ENCODE peak calls at places on chromosomes 5 and 9, in six cellular contexts. One of them, this sample, is unnamed.

GRCh38 chr5:60163762-60164161 is 270.2 kb upstream of the PDE4D start:
- DNase-seq in body of pancreas: no peak
- DNase-seq in mammary epithelial cell: no peak
- DNase-seq in IMR-90: no peak
- DNase-seq in naive thymus-derived CD4-positive, alpha-beta T cell: no peak
- DNase-seq in neural progenitor cell: no peak
- DNase-seq in this sample: no peak

GRCh38 chr9:90801507-90802289 is at the start of gene SYK:
- DNase-seq in body of pancreas: peak; percentile 80
- DNase-seq in mammary epithelial cell: peak; percentile 42
- DNase-seq in IMR-90: no peak
- DNase-seq in naive thymus-derived CD4-positive, alpha-beta T cell: no peak
- DNase-seq in neural progenitor cell: peak; percentile 60
- DNase-seq in this sample: no peak

GRCh38 chr5:132439521-132440206 is 50.9 kb downstream of the IRF1 start:
- DNase-seq in body of pancreas: peak; percentile 65
- DNase-seq in mammary epithelial cell: peak; percentile 88
- DNase-seq in IMR-90: peak; percentile 97
- DNase-seq in naive thymus-derived CD4-positive, alpha-beta T cell: no peak
- DNase-seq in neural progenitor cell: no peak
- DNase-seq in this sample: no peak

GRCh38 chr5:143064207-143064606 is 294.0 kb downstream of the ARHGAP26 start:
- DNase-seq in body of pancreas: no peak
- DNase-seq in mammary epithelial cell: peak; percentile 46
- DNase-seq in IMR-90: peak; percentile 57
- DNase-seq in naive thymus-derived CD4-positive, alpha-beta T cell: no peak
- DNase-seq in neural progenitor cell: no peak
- DNase-seq in this sample: no peak

GRCh38 chr9:69932901-69933300 is 110.7 kb upstream of the MAMDC2 start:
- DNase-seq in body of pancreas: peak; percentile 15
- DNase-seq in mammary epithelial cell: no peak
- DNase-seq in IMR-90: no peak
- DNase-seq in naive thymus-derived CD4-positive, alpha-beta T cell: no peak
- DNase-seq in neural progenitor cell: peak; percentile 73
- DNase-seq in this sample: no peak

GRCh38 chr5:55418994-55419991 is 111.5 kb downstream of the MTREX start:
- DNase-seq in body of pancreas: no peak
- DNase-seq in mammary epithelial cell: no peak
- DNase-seq in IMR-90: peak; percentile 60
- DNase-seq in naive thymus-derived CD4-positive, alpha-beta T cell: no peak
- DNase-seq in neural progenitor cell: no peak
- DNase-seq in this sample: no peak

GRCh38 chr9:136354592-136355085 is 8.9 kb downstream of the DNLZ start:
- DNase-seq in body of pancreas: no peak
- DNase-seq in mammary epithelial cell: peak; percentile 23
- DNase-seq in IMR-90: peak; percentile 27
- DNase-seq in naive thymus-derived CD4-positive, alpha-beta T cell: no peak
- DNase-seq in neural progenitor cell: no peak
- DNase-seq in this sample: no peak

GRCh38 chr5:120254385-120254784 is 209.7 kb upstream of the PRR16 start:
- DNase-seq in body of pancreas: no peak
- DNase-seq in mammary epithelial cell: peak; percentile 38
- DNase-seq in IMR-90: no peak
- DNase-seq in naive thymus-derived CD4-positive, alpha-beta T cell: no peak
- DNase-seq in neural progenitor cell: no peak
- DNase-seq in this sample: no peak

GRCh38 chr5:175247146-175247545 is 196.8 kb downstream of the DRD1 start:
- DNase-seq in body of pancreas: no peak
- DNase-seq in mammary epithelial cell: no peak
- DNase-seq in IMR-90: peak; percentile 38
- DNase-seq in naive thymus-derived CD4-positive, alpha-beta T cell: no peak
- DNase-seq in neural progenitor cell: no peak
- DNase-seq in this sample: no peak

GRCh38 chr5:3107118-3107517 is 355.6 kb upstream of the IRX2 start:
- DNase-seq in body of pancreas: no peak
- DNase-seq in mammary epithelial cell: no peak
- DNase-seq in IMR-90: no peak
- DNase-seq in naive thymus-derived CD4-positive, alpha-beta T cell: no peak
- DNase-seq in neural progenitor cell: no peak
- DNase-seq in this sample: no peak

GRCh38 chr5:132420706-132421272 is 51.3 kb downstream of the SLC22A5 start:
- DNase-seq in body of pancreas: peak; percentile 22
- DNase-seq in mammary epithelial cell: no peak
- DNase-seq in IMR-90: no peak
- DNase-seq in naive thymus-derived CD4-positive, alpha-beta T cell: no peak
- DNase-seq in neural progenitor cell: no peak
- DNase-seq in this sample: no peak

GRCh38 chr9:130831077-130831476 is 4.0 kb upstream of the ABL1 start:
- DNase-seq in body of pancreas: no peak
- DNase-seq in mammary epithelial cell: no peak
- DNase-seq in IMR-90: no peak
- DNase-seq in naive thymus-derived CD4-positive, alpha-beta T cell: no peak
- DNase-seq in neural progenitor cell: no peak
- DNase-seq in this sample: no peak

GRCh38 chr9:36174731-36175130 is 5.5 kb downstream of the CCIN start:
- DNase-seq in body of pancreas: no peak
- DNase-seq in mammary epithelial cell: no peak
- DNase-seq in IMR-90: no peak
- DNase-seq in naive thymus-derived CD4-positive, alpha-beta T cell: no peak
- DNase-seq in neural progenitor cell: no peak
- DNase-seq in this sample: no peak

GRCh38 chr5:32232441-32233219 is 58.5 kb upstream of the GOLPH3 start:
- DNase-seq in body of pancreas: peak; percentile 87
- DNase-seq in mammary epithelial cell: peak; percentile 55
- DNase-seq in IMR-90: peak; percentile 63
- DNase-seq in naive thymus-derived CD4-positive, alpha-beta T cell: peak; percentile 71
- DNase-seq in neural progenitor cell: peak; percentile 79
- DNase-seq in this sample: no peak

GRCh38 chr9:33211695-33212393 is 28.1 kb upstream of the SPINK4 start:
- DNase-seq in body of pancreas: no peak
- DNase-seq in mammary epithelial cell: peak; percentile 82
- DNase-seq in IMR-90: peak; percentile 38
- DNase-seq in naive thymus-derived CD4-positive, alpha-beta T cell: no peak
- DNase-seq in neural progenitor cell: peak; percentile 51
- DNase-seq in this sample: no peak

GRCh38 chr9:132078369-132079356 is 1.0 kb downstream of the MED27 start:
- DNase-seq in body of pancreas: peak; percentile 7
- DNase-seq in mammary epithelial cell: peak; percentile 68
- DNase-seq in IMR-90: peak; percentile 47
- DNase-seq in naive thymus-derived CD4-positive, alpha-beta T cell: no peak
- DNase-seq in neural progenitor cell: no peak
- DNase-seq in this sample: no peak

GRCh38 chr5:131747180-131748105 is 49.4 kb downstream of the FNIP1 start:
- DNase-seq in body of pancreas: no peak
- DNase-seq in mammary epithelial cell: peak; percentile 38
- DNase-seq in IMR-90: peak; percentile 48
- DNase-seq in naive thymus-derived CD4-positive, alpha-beta T cell: peak; percentile 48
- DNase-seq in neural progenitor cell: no peak
- DNase-seq in this sample: no peak

GRCh38 chr5:145478651-145479050 is 356.5 kb downstream of the PRELID2 start:
- DNase-seq in body of pancreas: no peak
- DNase-seq in mammary epithelial cell: no peak
- DNase-seq in IMR-90: peak; percentile 76
- DNase-seq in naive thymus-derived CD4-positive, alpha-beta T cell: no peak
- DNase-seq in neural progenitor cell: no peak
- DNase-seq in this sample: no peak

GRCh38 chr5:177498013-177498847 is 826 bp upstream of the PDLIM7 start:
- DNase-seq in body of pancreas: no peak
- DNase-seq in mammary epithelial cell: peak; percentile 23
- DNase-seq in IMR-90: no peak
- DNase-seq in naive thymus-derived CD4-positive, alpha-beta T cell: no peak
- DNase-seq in neural progenitor cell: peak; percentile 81
- DNase-seq in this sample: no peak
- H3K36me3 ChIP-seq in body of pancreas: no peaks in the 10 kb centered on the region
- H3K36me3 ChIP-seq in mammary epithelial cell: no peaks in the 10 kb centered on the region
- H3K36me3 ChIP-seq in IMR-90: peaks cover 23% of the 10 kb centered on the region
- H3K36me3 ChIP-seq in naive thymus-derived CD4-positive, alpha-beta T cell: no peaks in the 10 kb centered on the region
- H3K36me3 ChIP-seq in neural progenitor cell: no peaks in the 10 kb centered on the region
- H3K36me3 ChIP-seq in this sample: peaks cover 28% of the 10 kb centered on the region

GRCh38 chr5:159053216-159053615 is 46.5 kb downstream of the EBF1 start:
- DNase-seq in body of pancreas: no peak
- DNase-seq in mammary epithelial cell: no peak
- DNase-seq in IMR-90: no peak
- DNase-seq in naive thymus-derived CD4-positive, alpha-beta T cell: no peak
- DNase-seq in neural progenitor cell: no peak
- DNase-seq in this sample: no peak

GRCh38 chr5:159056201-159056600 is 43.5 kb downstream of the EBF1 start:
- DNase-seq in body of pancreas: no peak
- DNase-seq in mammary epithelial cell: no peak
- DNase-seq in IMR-90: no peak
- DNase-seq in naive thymus-derived CD4-positive, alpha-beta T cell: no peak
- DNase-seq in neural progenitor cell: no peak
- DNase-seq in this sample: no peak

GRCh38 chr5:159051431-159052281 is 48.1 kb downstream of the EBF1 start:
- DNase-seq in body of pancreas: peak; percentile 22
- DNase-seq in mammary epithelial cell: no peak
- DNase-seq in IMR-90: no peak
- DNase-seq in naive thymus-derived CD4-positive, alpha-beta T cell: no peak
- DNase-seq in neural progenitor cell: peak; percentile 79
- DNase-seq in this sample: no peak

GRCh38 chr5:159052282-159053011 is 47.3 kb downstream of the EBF1 start:
- DNase-seq in body of pancreas: no peak
- DNase-seq in mammary epithelial cell: no peak
- DNase-seq in IMR-90: no peak
- DNase-seq in naive thymus-derived CD4-positive, alpha-beta T cell: no peak
- DNase-seq in neural progenitor cell: peak; percentile 81
- DNase-seq in this sample: no peak

DNA sequence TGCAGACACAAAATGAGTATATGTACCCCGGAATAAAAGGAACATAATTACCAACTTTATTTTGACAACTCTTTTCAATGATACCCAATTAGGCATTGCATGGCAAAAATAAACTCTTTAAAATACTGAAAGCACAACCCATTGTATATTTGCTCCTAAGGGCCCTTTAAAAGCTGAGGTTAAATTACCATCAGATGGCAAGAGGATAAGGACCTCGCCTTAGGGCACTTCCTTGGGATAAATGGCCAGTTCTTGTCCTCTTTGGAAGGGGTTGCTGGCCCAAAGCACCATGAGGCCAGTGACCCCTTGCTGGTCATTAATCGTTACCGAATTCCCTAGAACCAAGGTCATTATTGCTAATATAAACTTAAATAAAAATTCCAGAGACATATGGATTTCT is 46.0 kb downstream of the EBF1 start:
- DNase-seq in body of pancreas: no peak
- DNase-seq in mammary epithelial cell: no peak
- DNase-seq in IMR-90: no peak
- DNase-seq in naive thymus-derived CD4-positive, alpha-beta T cell: no peak
- DNase-seq in neural progenitor cell: no peak
- DNase-seq in this sample: no peak
- H3K4me1 ChIP-seq in body of pancreas: no peaks in the 10 kb centered on the region
- H3K4me1 ChIP-seq in mammary epithelial cell: peaks cover 3% of the 10 kb centered on the region
- H3K4me1 ChIP-seq in IMR-90: peaks cover 4% of the 10 kb centered on the region
- H3K4me1 ChIP-seq in naive thymus-derived CD4-positive, alpha-beta T cell: no peaks in the 10 kb centered on the region
- H3K4me1 ChIP-seq in neural progenitor cell: peaks cover 38% of the 10 kb centered on the region
- H3K4me1 ChIP-seq in this sample: no peaks in the 10 kb centered on the region

DNA sequence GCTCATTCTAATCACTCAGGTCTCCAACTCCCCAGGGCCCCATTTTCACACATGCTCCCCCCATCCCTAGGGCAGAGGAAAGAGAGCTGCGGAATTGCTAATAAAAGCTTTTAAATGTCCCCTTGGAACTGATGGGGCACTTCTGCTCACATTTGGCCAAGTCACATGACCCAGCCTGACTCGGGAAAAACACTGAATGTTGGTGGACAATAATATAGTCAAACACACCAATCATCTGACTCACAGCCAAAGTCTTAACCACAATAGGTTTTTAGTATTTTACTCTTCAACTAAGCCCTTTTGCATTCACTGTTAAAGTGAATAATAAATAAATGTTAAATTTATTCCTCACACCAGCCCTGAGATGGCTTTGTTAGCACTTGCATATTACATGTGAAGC is 1.6 kb downstream of the FBLL1 start:
- DNase-seq in body of pancreas: no peak
- DNase-seq in mammary epithelial cell: peak; percentile 12
- DNase-seq in IMR-90: peak; percentile 7
- DNase-seq in naive thymus-derived CD4-positive, alpha-beta T cell: no peak
- DNase-seq in neural progenitor cell: no peak
- DNase-seq in this sample: no peak
- H3K9me3 ChIP-seq in body of pancreas: no peaks in the 10 kb centered on the region
- H3K9me3 ChIP-seq in mammary epithelial cell: no peaks in the 10 kb centered on the region
- H3K9me3 ChIP-seq in IMR-90: peaks cover 8% of the 10 kb centered on the region
- H3K9me3 ChIP-seq in naive thymus-derived CD4-positive, alpha-beta T cell: no peaks in the 10 kb centered on the region
- H3K9me3 ChIP-seq in neural progenitor cell: no peaks in the 10 kb centered on the region
- H3K9me3 ChIP-seq in this sample: no peaks in the 10 kb centered on the region

GRCh38 chr5:139306197-139306596 is 12.7 kb downstream of the MATR3 start:
- DNase-seq in body of pancreas: no peak
- DNase-seq in mammary epithelial cell: no peak
- DNase-seq in IMR-90: no peak
- DNase-seq in naive thymus-derived CD4-positive, alpha-beta T cell: no peak
- DNase-seq in neural progenitor cell: no peak
- DNase-seq in this sample: no peak

GRCh38 chr5:139301766-139302499 is 8.4 kb downstream of the MATR3 start:
- DNase-seq in body of pancreas: no peak
- DNase-seq in mammary epithelial cell: no peak
- DNase-seq in IMR-90: no peak
- DNase-seq in naive thymus-derived CD4-positive, alpha-beta T cell: no peak
- DNase-seq in neural progenitor cell: no peak
- DNase-seq in this sample: no peak

GRCh38 chr5:139306628-139307379 is 13.3 kb downstream of the MATR3 start:
- DNase-seq in body of pancreas: no peak
- DNase-seq in mammary epithelial cell: no peak
- DNase-seq in IMR-90: no peak
- DNase-seq in naive thymus-derived CD4-positive, alpha-beta T cell: no peak
- DNase-seq in neural progenitor cell: no peak
- DNase-seq in this sample: no peak

GRCh38 chr5:139308797-139309196 is 15.3 kb downstream of the MATR3 start:
- DNase-seq in body of pancreas: no peak
- DNase-seq in mammary epithelial cell: no peak
- DNase-seq in IMR-90: no peak
- DNase-seq in naive thymus-derived CD4-positive, alpha-beta T cell: no peak
- DNase-seq in neural progenitor cell: no peak
- DNase-seq in this sample: no peak

GRCh38 chr5:139304391-139305324 is 11.1 kb downstream of the MATR3 start:
- DNase-seq in body of pancreas: no peak
- DNase-seq in mammary epithelial cell: no peak
- DNase-seq in IMR-90: no peak
- DNase-seq in naive thymus-derived CD4-positive, alpha-beta T cell: no peak
- DNase-seq in neural progenitor cell: no peak
- DNase-seq in this sample: no peak
- H3K36me3 ChIP-seq in body of pancreas: no peaks in the 10 kb centered on the region
- H3K36me3 ChIP-seq in mammary epithelial cell: no peaks in the 10 kb centered on the region
- H3K36me3 ChIP-seq in IMR-90: no peaks in the 10 kb centered on the region
- H3K36me3 ChIP-seq in naive thymus-derived CD4-positive, alpha-beta T cell: no peaks in the 10 kb centered on the region
- H3K36me3 ChIP-seq in neural progenitor cell: no peaks in the 10 kb centered on the region
- H3K36me3 ChIP-seq in this sample: peaks cover 59% of the 10 kb centered on the region